ENCODE peak calls at places on chromosome 5, in six cellular contexts. One of them, this sample, is unnamed.

GRCh38 chr5:141560725-141561483 is 57.9 kb downstream of the DIAPH1 start:
- DNase-seq in K562: peak; percentile 65
- DNase-seq in endothelial cell of umbilical vein: peak; percentile 99
- DNase-seq in A549: peak; percentile 73
- DNase-seq in GM12878: no peak
- DNase-seq in HepG2: peak; percentile 10
- DNase-seq in this sample: no peak

GRCh38 chr5:174844971-174845370 is 120.6 kb downstream of the MSX2 start:
- DNase-seq in K562: no peak
- DNase-seq in endothelial cell of umbilical vein: no peak
- DNase-seq in A549: no peak
- DNase-seq in GM12878: no peak
- DNase-seq in HepG2: no peak
- DNase-seq in this sample: no peak

GRCh38 chr5:170522211-170523128 is 18.6 kb downstream of the KCNIP1 start:
- DNase-seq in K562: no peak
- DNase-seq in endothelial cell of umbilical vein: no peak
- DNase-seq in A549: peak; percentile 13
- DNase-seq in GM12878: no peak
- DNase-seq in HepG2: no peak
- DNase-seq in this sample: no peak

GRCh38 chr5:69491027-69491426 is 1.6 kb upstream of the OCLN start:
- DNase-seq in K562: no peak
- DNase-seq in endothelial cell of umbilical vein: no peak
- DNase-seq in A549: no peak
- DNase-seq in GM12878: no peak
- DNase-seq in HepG2: no peak
- DNase-seq in this sample: no peak

GRCh38 chr5:72347801-72348305 is 27.7 kb downstream of the PTCD2 start:
- DNase-seq in K562: no peak
- DNase-seq in endothelial cell of umbilical vein: no peak
- DNase-seq in A549: peak; percentile 86
- DNase-seq in GM12878: no peak
- DNase-seq in HepG2: no peak
- DNase-seq in this sample: no peak

GRCh38 chr5:181188700-181189362 is 16.2 kb downstream of the TRIM7 start:
- DNase-seq in K562: no peak
- DNase-seq in endothelial cell of umbilical vein: peak; percentile 86
- DNase-seq in A549: peak; percentile 91
- DNase-seq in GM12878: peak; percentile 85
- DNase-seq in HepG2: peak; percentile 57
- DNase-seq in this sample: peak; percentile 80

GRCh38 chr5:83562817-83563557 is 91.4 kb downstream of the VCAN start:
- DNase-seq in K562: no peak
- DNase-seq in endothelial cell of umbilical vein: no peak
- DNase-seq in A549: no peak
- DNase-seq in GM12878: no peak
- DNase-seq in HepG2: peak; percentile 56
- DNase-seq in this sample: no peak

GRCh38 chr5:143679777-143680176 is 132.2 kb upstream of the HMHB1 start:
- DNase-seq in K562: no peak
- DNase-seq in endothelial cell of umbilical vein: no peak
- DNase-seq in A549: peak; percentile 44
- DNase-seq in GM12878: no peak
- DNase-seq in HepG2: peak; percentile 63
- DNase-seq in this sample: no peak

GRCh38 chr5:10254686-10255085 is 4.6 kb downstream of the CCT5 start:
- DNase-seq in K562: no peak
- DNase-seq in endothelial cell of umbilical vein: no peak
- DNase-seq in A549: no peak
- DNase-seq in GM12878: no peak
- DNase-seq in HepG2: no peak
- DNase-seq in this sample: no peak

GRCh38 chr5:2750026-2750757 is 1.3 kb downstream of the IRX2 start:
- DNase-seq in K562: no peak
- DNase-seq in endothelial cell of umbilical vein: no peak
- DNase-seq in A549: no peak
- DNase-seq in GM12878: no peak
- DNase-seq in HepG2: no peak
- DNase-seq in this sample: no peak

GRCh38 chr5:176550275-176550831 is 1.2 kb downstream of the CDHR2 start:
- DNase-seq in K562: no peak
- DNase-seq in endothelial cell of umbilical vein: no peak
- DNase-seq in A549: no peak
- DNase-seq in GM12878: no peak
- DNase-seq in HepG2: no peak
- DNase-seq in this sample: peak; percentile 45

GRCh38 chr5:88883059-88883565 is at the start of gene MEF2C:
- DNase-seq in K562: peak; percentile 85
- DNase-seq in endothelial cell of umbilical vein: peak; percentile 96
- DNase-seq in A549: peak; percentile 4
- DNase-seq in GM12878: no peak
- DNase-seq in HepG2: no peak
- DNase-seq in this sample: peak; percentile 13

GRCh38 chr5:168486136-168486879 is at the start of gene RARS1:
- DNase-seq in K562: peak; percentile 94
- DNase-seq in endothelial cell of umbilical vein: peak; percentile 94
- DNase-seq in A549: peak; percentile 94
- DNase-seq in GM12878: peak; percentile 72
- DNase-seq in HepG2: peak; percentile 88
- DNase-seq in this sample: peak; percentile 92

GRCh38 chr5:131649160-131649559 is 14.1 kb upstream of the RAPGEF6 start:
- DNase-seq in K562: no peak
- DNase-seq in endothelial cell of umbilical vein: peak; percentile 41
- DNase-seq in A549: no peak
- DNase-seq in GM12878: no peak
- DNase-seq in HepG2: no peak
- DNase-seq in this sample: no peak

GRCh38 chr5:100909034-100909433 is 6.0 kb upstream of the ST8SIA4 start:
- DNase-seq in K562: no peak
- DNase-seq in endothelial cell of umbilical vein: no peak
- DNase-seq in A549: no peak
- DNase-seq in GM12878: no peak
- DNase-seq in HepG2: no peak
- DNase-seq in this sample: no peak

GRCh38 chr5:172901788-172902496 is 57.3 kb upstream of the RPL26L1 start:
- DNase-seq in K562: no peak
- DNase-seq in endothelial cell of umbilical vein: no peak
- DNase-seq in A549: peak; percentile 92
- DNase-seq in GM12878: no peak
- DNase-seq in HepG2: no peak
- DNase-seq in this sample: no peak

GRCh38 chr5:143653256-143653655 is 158.7 kb upstream of the HMHB1 start:
- DNase-seq in K562: no peak
- DNase-seq in endothelial cell of umbilical vein: no peak
- DNase-seq in A549: no peak
- DNase-seq in GM12878: peak; percentile 19
- DNase-seq in HepG2: no peak
- DNase-seq in this sample: no peak

GRCh38 chr5:138241688-138242547 is 28.8 kb upstream of the CDC23 start:
- DNase-seq in K562: peak; percentile 53
- DNase-seq in endothelial cell of umbilical vein: peak; percentile 42
- DNase-seq in A549: no peak
- DNase-seq in GM12878: no peak
- DNase-seq in HepG2: peak; percentile 15
- DNase-seq in this sample: peak; percentile 78

GRCh38 chr5:57501414-57502321 is 19.1 kb upstream of the ACTBL2 start:
- DNase-seq in K562: no peak
- DNase-seq in endothelial cell of umbilical vein: peak; percentile 53
- DNase-seq in A549: no peak
- DNase-seq in GM12878: no peak
- DNase-seq in HepG2: no peak
- DNase-seq in this sample: no peak

GRCh38 chr5:121189569-121190305 is 661.9 kb upstream of the FTMT start:
- DNase-seq in K562: no peak
- DNase-seq in endothelial cell of umbilical vein: peak; percentile 75
- DNase-seq in A549: peak; percentile 19
- DNase-seq in GM12878: no peak
- DNase-seq in HepG2: no peak
- DNase-seq in this sample: no peak

GRCh38 chr5:177498013-177498847 is 826 bp upstream of the PDLIM7 start:
- DNase-seq in K562: peak; percentile 53
- DNase-seq in endothelial cell of umbilical vein: no peak
- DNase-seq in A549: no peak
- DNase-seq in GM12878: no peak
- DNase-seq in HepG2: peak; percentile 24
- DNase-seq in this sample: no peak

GRCh38 chr5:60350794-60351193 is 349.2 kb downstream of the DEPDC1B start:
- DNase-seq in K562: no peak
- DNase-seq in endothelial cell of umbilical vein: no peak
- DNase-seq in A549: no peak
- DNase-seq in GM12878: no peak
- DNase-seq in HepG2: no peak
- DNase-seq in this sample: no peak

GRCh38 chr5:108278285-108279240 is 103.3 kb downstream of the FBXL17 start:
- DNase-seq in K562: no peak
- DNase-seq in endothelial cell of umbilical vein: no peak
- DNase-seq in A549: peak; percentile 1
- DNase-seq in GM12878: no peak
- DNase-seq in HepG2: no peak
- DNase-seq in this sample: no peak

GRCh38 chr5:131595088-131596033 is 39.7 kb downstream of the RAPGEF6 start:
- DNase-seq in K562: no peak
- DNase-seq in endothelial cell of umbilical vein: no peak
- DNase-seq in A549: no peak
- DNase-seq in GM12878: no peak
- DNase-seq in HepG2: no peak
- DNase-seq in this sample: no peak

GRCh38 chr5:107542428-107542827 is 128.3 kb downstream of the EFNA5 start:
- DNase-seq in K562: no peak
- DNase-seq in endothelial cell of umbilical vein: peak; percentile 98
- DNase-seq in A549: peak; percentile 97
- DNase-seq in GM12878: peak; percentile 52
- DNase-seq in HepG2: peak; percentile 61
- DNase-seq in this sample: no peak

GRCh38 chr5:149497357-149497756 is 53.9 kb downstream of the CSNK1A1 start:
- DNase-seq in K562: no peak
- DNase-seq in endothelial cell of umbilical vein: no peak
- DNase-seq in A549: peak; percentile 26
- DNase-seq in GM12878: no peak
- DNase-seq in HepG2: no peak
- DNase-seq in this sample: no peak

GRCh38 chr5:125484272-125485002 is 738.0 kb upstream of the ZNF608 start:
- DNase-seq in K562: no peak
- DNase-seq in endothelial cell of umbilical vein: peak; percentile 92
- DNase-seq in A549: peak; percentile 69
- DNase-seq in GM12878: no peak
- DNase-seq in HepG2: no peak
- DNase-seq in this sample: no peak

GRCh38 chr5:172091956-172092732 is 85.7 kb upstream of the FBXW11 start:
- DNase-seq in K562: no peak
- DNase-seq in endothelial cell of umbilical vein: no peak
- DNase-seq in A549: no peak
- DNase-seq in GM12878: no peak
- DNase-seq in HepG2: no peak
- DNase-seq in this sample: no peak

GRCh38 chr5:61132559-61132958 is 29.7 kb downstream of the SMIM15 start:
- DNase-seq in K562: no peak
- DNase-seq in endothelial cell of umbilical vein: no peak
- DNase-seq in A549: no peak
- DNase-seq in GM12878: no peak
- DNase-seq in HepG2: no peak
- DNase-seq in this sample: no peak

GRCh38 chr5:80245986-80246781 is 9.7 kb downstream of the SERINC5 start:
- DNase-seq in K562: no peak
- DNase-seq in endothelial cell of umbilical vein: no peak
- DNase-seq in A549: no peak
- DNase-seq in GM12878: no peak
- DNase-seq in HepG2: peak; percentile 69
- DNase-seq in this sample: no peak
- H3K4me3 ChIP-seq in K562: no peak overlapping the region
- H3K4me3 ChIP-seq in endothelial cell of umbilical vein: no peak overlapping the region
- H3K4me3 ChIP-seq in A549: no peak overlapping the region
- H3K4me3 ChIP-seq in GM12878: no peak overlapping the region
- H3K4me3 ChIP-seq in HepG2: no peak overlapping the region
- H3K4me3 ChIP-seq in this sample: no peak overlapping the region

GRCh38 chr5:1293997-1294838 is 650 bp downstream of the TERT start:
- DNase-seq in K562: peak; percentile 51
- DNase-seq in endothelial cell of umbilical vein: no peak
- DNase-seq in A549: peak; percentile 26
- DNase-seq in GM12878: no peak
- DNase-seq in HepG2: no peak
- DNase-seq in this sample: peak; percentile 66
- TF ChIP-seq MAX in K562: no peak
- TF ChIP-seq MAX in endothelial cell of umbilical vein: no peak
- TF ChIP-seq MAX in A549: peak; percentile 9
- TF ChIP-seq MAX in GM12878: no peak
- TF ChIP-seq MAX in HepG2: no peak
- TF ChIP-seq MAX in this sample: no peak

GRCh38 chr5:179233909-179234562 is 111.2 kb downstream of the ADAMTS2 start:
- DNase-seq in K562: no peak
- DNase-seq in endothelial cell of umbilical vein: no peak
- DNase-seq in A549: no peak
- DNase-seq in GM12878: no peak
- DNase-seq in HepG2: no peak
- DNase-seq in this sample: no peak
- TF ChIP-seq MYC in K562: no peak
- TF ChIP-seq MYC in endothelial cell of umbilical vein: no peak
- TF ChIP-seq MYC in A549: no peak
- TF ChIP-seq MYC in GM12878: no peak
- TF ChIP-seq MYC in HepG2: no peak
- TF ChIP-seq MYC in this sample: no peak

GRCh38 chr5:54741711-54742110 is 224.2 kb downstream of the SNX18 start:
- DNase-seq in K562: no peak
- DNase-seq in endothelial cell of umbilical vein: no peak
- DNase-seq in A549: no peak
- DNase-seq in GM12878: no peak
- DNase-seq in HepG2: no peak
- DNase-seq in this sample: no peak

GRCh38 chr5:54743997-54744788 is 226.6 kb downstream of the SNX18 start:
- DNase-seq in K562: peak; percentile 66
- DNase-seq in endothelial cell of umbilical vein: peak; percentile 73
- DNase-seq in A549: peak; percentile 16
- DNase-seq in GM12878: peak; percentile 45
- DNase-seq in HepG2: peak; percentile 5
- DNase-seq in this sample: peak; percentile 80

GRCh38 chr5:54742417-54742889 is 224.9 kb downstream of the SNX18 start:
- DNase-seq in K562: peak; percentile 68
- DNase-seq in endothelial cell of umbilical vein: peak; percentile 55
- DNase-seq in A549: peak; percentile 24
- DNase-seq in GM12878: no peak
- DNase-seq in HepG2: no peak
- DNase-seq in this sample: no peak

GRCh38 chr5:54745599-54745998 is 228.0 kb downstream of the SNX18 start:
- DNase-seq in K562: no peak
- DNase-seq in endothelial cell of umbilical vein: no peak
- DNase-seq in A549: no peak
- DNase-seq in GM12878: no peak
- DNase-seq in HepG2: no peak
- DNase-seq in this sample: peak; percentile 6

GRCh38 chr5:54743581-54743980 is 226.0 kb downstream of the SNX18 start:
- DNase-seq in K562: no peak
- DNase-seq in endothelial cell of umbilical vein: no peak
- DNase-seq in A549: no peak
- DNase-seq in GM12878: no peak
- DNase-seq in HepG2: no peak
- DNase-seq in this sample: no peak
- H3K4me3 ChIP-seq in K562: no peak overlapping the region
- H3K4me3 ChIP-seq in endothelial cell of umbilical vein: no peak overlapping the region
- H3K4me3 ChIP-seq in A549: no peak overlapping the region
- H3K4me3 ChIP-seq in GM12878: no peak overlapping the region
- H3K4me3 ChIP-seq in HepG2: no peak overlapping the region
- H3K4me3 ChIP-seq in this sample: no peak overlapping the region

This sample was measured in NB4.